ENCODE peak calls at places on chromosomes 16 and 17, in six cellular contexts. One of them, this sample, is unnamed.
A peak's percentile ranks its signal among the peaks of the same experiment; 100 is the strongest.

GRCh38 chr16:71254832-71255560 is 24.5 kb upstream of the HYDIN start:
- DNase-seq in COR-L47: no peak
- DNase-seq in ELR: no peak
- DNase-seq in A172: no peak
- DNase-seq in astrocyte of the hippocampus: no peak
- DNase-seq in NCI-H460: no peak
- DNase-seq in this sample: no peak

GRCh38 chr16:62280556-62280955 is 244.3 kb upstream of the CDH8 start:
- DNase-seq in COR-L47: no peak
- DNase-seq in ELR: no peak
- DNase-seq in A172: no peak
- DNase-seq in astrocyte of the hippocampus: no peak
- DNase-seq in NCI-H460: no peak
- DNase-seq in this sample: no peak

GRCh38 chr17:48294989-48295892 is 134.8 kb downstream of the SKAP1 start:
- DNase-seq in COR-L47: no peak
- DNase-seq in ELR: peak; percentile 73
- DNase-seq in A172: peak; percentile 43
- DNase-seq in astrocyte of the hippocampus: no peak
- DNase-seq in NCI-H460: no peak
- DNase-seq in this sample: peak; percentile 17

GRCh38 chr17:74875155-74875969 is 2.6 kb upstream of the FDXR start:
- DNase-seq in COR-L47: no peak
- DNase-seq in ELR: no peak
- DNase-seq in A172: no peak
- DNase-seq in astrocyte of the hippocampus: no peak
- DNase-seq in NCI-H460: no peak
- DNase-seq in this sample: no peak

GRCh38 chr17:78669975-78670518 is 92.9 kb upstream of the DNAH17 start:
- DNase-seq in COR-L47: no peak
- DNase-seq in ELR: no peak
- DNase-seq in A172: no peak
- DNase-seq in astrocyte of the hippocampus: no peak
- DNase-seq in NCI-H460: no peak
- DNase-seq in this sample: peak; percentile 30

GRCh38 chr16:56231-56927 is 2.8 kb downstream of the SNRNP25 start:
- DNase-seq in COR-L47: no peak
- DNase-seq in ELR: no peak
- DNase-seq in A172: no peak
- DNase-seq in astrocyte of the hippocampus: no peak
- DNase-seq in NCI-H460: no peak
- DNase-seq in this sample: no peak

GRCh38 chr16:31334934-31335333 is 20.0 kb upstream of the ITGAX start:
- DNase-seq in COR-L47: no peak
- DNase-seq in ELR: no peak
- DNase-seq in A172: no peak
- DNase-seq in astrocyte of the hippocampus: no peak
- DNase-seq in NCI-H460: no peak
- DNase-seq in this sample: no peak

GRCh38 chr16:80948886-80949502 is 57.7 kb downstream of the CMC2 start:
- DNase-seq in COR-L47: peak; percentile 0
- DNase-seq in ELR: peak; percentile 67
- DNase-seq in A172: peak; percentile 30
- DNase-seq in astrocyte of the hippocampus: no peak
- DNase-seq in NCI-H460: peak; percentile 12
- DNase-seq in this sample: peak; percentile 56

GRCh38 chr17:61862975-61863800 is at the start of gene BRIP1:
- DNase-seq in COR-L47: peak; percentile 92
- DNase-seq in ELR: peak; percentile 99
- DNase-seq in A172: peak; percentile 97
- DNase-seq in astrocyte of the hippocampus: peak; percentile 97
- DNase-seq in NCI-H460: peak; percentile 93
- DNase-seq in this sample: peak; percentile 95

GRCh38 chr17:83050651-83051422 is 28.6 kb upstream of the METRNL start:
- DNase-seq in COR-L47: no peak
- DNase-seq in ELR: no peak
- DNase-seq in A172: no peak
- DNase-seq in astrocyte of the hippocampus: no peak
- DNase-seq in NCI-H460: no peak
- DNase-seq in this sample: peak; percentile 47

GRCh38 chr17:36542755-36543154 is 2.0 kb upstream of the GGNBP2 start:
- DNase-seq in COR-L47: no peak
- DNase-seq in ELR: no peak
- DNase-seq in A172: no peak
- DNase-seq in astrocyte of the hippocampus: no peak
- DNase-seq in NCI-H460: no peak
- DNase-seq in this sample: no peak

GRCh38 chr17:61476476-61477203 is 24.4 kb downstream of the TBX4 start:
- DNase-seq in COR-L47: no peak
- DNase-seq in ELR: no peak
- DNase-seq in A172: no peak
- DNase-seq in astrocyte of the hippocampus: no peak
- DNase-seq in NCI-H460: no peak
- DNase-seq in this sample: no peak

GRCh38 chr16:50684823-50685455 is 3.8 kb upstream of the SNX20 start:
- DNase-seq in COR-L47: no peak
- DNase-seq in ELR: no peak
- DNase-seq in A172: no peak
- DNase-seq in astrocyte of the hippocampus: no peak
- DNase-seq in NCI-H460: no peak
- DNase-seq in this sample: no peak

GRCh38 chr16:30472328-30472942 is at the start of gene ITGAL:
- DNase-seq in COR-L47: no peak
- DNase-seq in ELR: no peak
- DNase-seq in A172: no peak
- DNase-seq in astrocyte of the hippocampus: no peak
- DNase-seq in NCI-H460: no peak
- DNase-seq in this sample: peak; percentile 15

GRCh38 chr16:67460961-67461360 is 20.0 kb downstream of the ATP6V0D1 start:
- DNase-seq in COR-L47: no peak
- DNase-seq in ELR: no peak
- DNase-seq in A172: no peak
- DNase-seq in astrocyte of the hippocampus: no peak
- DNase-seq in NCI-H460: no peak
- DNase-seq in this sample: no peak

GRCh38 chr17:80190716-80191115 is 20.9 kb downstream of the CARD14 start:
- DNase-seq in COR-L47: no peak
- DNase-seq in ELR: no peak
- DNase-seq in A172: no peak
- DNase-seq in astrocyte of the hippocampus: no peak
- DNase-seq in NCI-H460: no peak
- DNase-seq in this sample: no peak

GRCh38 chr16:49608095-49608494 is 234.5 kb downstream of the C16orf78 start:
- DNase-seq in COR-L47: no peak
- DNase-seq in ELR: no peak
- DNase-seq in A172: no peak
- DNase-seq in astrocyte of the hippocampus: peak; percentile 35
- DNase-seq in NCI-H460: no peak
- DNase-seq in this sample: no peak

GRCh38 chr17:77424585-77425344 is 284.0 kb downstream of the SEC14L1 start:
- DNase-seq in COR-L47: no peak
- DNase-seq in ELR: peak; percentile 86
- DNase-seq in A172: peak; percentile 86
- DNase-seq in astrocyte of the hippocampus: peak; percentile 86
- DNase-seq in NCI-H460: no peak
- DNase-seq in this sample: no peak

GRCh38 chr16:81469710-81470481 is 25.3 kb downstream of the CMIP start:
- DNase-seq in COR-L47: no peak
- DNase-seq in ELR: no peak
- DNase-seq in A172: no peak
- DNase-seq in astrocyte of the hippocampus: no peak
- DNase-seq in NCI-H460: no peak
- DNase-seq in this sample: no peak

GRCh38 chr16:29315916-29316517 is 90.5 kb downstream of the NPIPB11 start:
- DNase-seq in COR-L47: no peak
- DNase-seq in ELR: peak; percentile 6
- DNase-seq in A172: no peak
- DNase-seq in astrocyte of the hippocampus: no peak
- DNase-seq in NCI-H460: peak; percentile 17
- DNase-seq in this sample: no peak

GRCh38 chr16:22692034-22692433 is 121.9 kb upstream of the HS3ST2 start:
- DNase-seq in COR-L47: no peak
- DNase-seq in ELR: no peak
- DNase-seq in A172: no peak
- DNase-seq in astrocyte of the hippocampus: no peak
- DNase-seq in NCI-H460: no peak
- DNase-seq in this sample: no peak

GRCh38 chr17:57630736-57631135 is 114.4 kb downstream of the CCDC182 start:
- DNase-seq in COR-L47: no peak
- DNase-seq in ELR: no peak
- DNase-seq in A172: no peak
- DNase-seq in astrocyte of the hippocampus: no peak
- DNase-seq in NCI-H460: no peak
- DNase-seq in this sample: no peak

GRCh38 chr16:83233153-83233552 is 574.6 kb upstream of the HSBP1 start:
- DNase-seq in COR-L47: no peak
- DNase-seq in ELR: no peak
- DNase-seq in A172: no peak
- DNase-seq in astrocyte of the hippocampus: peak; percentile 14
- DNase-seq in NCI-H460: no peak
- DNase-seq in this sample: no peak

GRCh38 chr17:81033535-81034167 is 1.3 kb upstream of the BAIAP2 start:
- DNase-seq in COR-L47: no peak
- DNase-seq in ELR: no peak
- DNase-seq in A172: no peak
- DNase-seq in astrocyte of the hippocampus: no peak
- DNase-seq in NCI-H460: no peak
- DNase-seq in this sample: no peak

GRCh38 chr17:28956112-28956511 is 4.8 kb upstream of the PHF12 start:
- DNase-seq in COR-L47: no peak
- DNase-seq in ELR: no peak
- DNase-seq in A172: no peak
- DNase-seq in astrocyte of the hippocampus: no peak
- DNase-seq in NCI-H460: no peak
- DNase-seq in this sample: no peak

GRCh38 chr16:81489547-81490267 is 45.1 kb downstream of the CMIP start:
- DNase-seq in COR-L47: no peak
- DNase-seq in ELR: no peak
- DNase-seq in A172: no peak
- DNase-seq in astrocyte of the hippocampus: no peak
- DNase-seq in NCI-H460: no peak
- DNase-seq in this sample: no peak

GRCh38 chr17:77328823-77329740 is 188.3 kb downstream of the SEC14L1 start:
- DNase-seq in COR-L47: no peak
- DNase-seq in ELR: no peak
- DNase-seq in A172: no peak
- DNase-seq in astrocyte of the hippocampus: no peak
- DNase-seq in NCI-H460: no peak
- DNase-seq in this sample: no peak

GRCh38 chr17:80959330-80960036 is 32.2 kb upstream of the CHMP6 start:
- DNase-seq in COR-L47: peak; percentile 41
- DNase-seq in ELR: peak; percentile 45
- DNase-seq in A172: peak; percentile 94
- DNase-seq in astrocyte of the hippocampus: peak; percentile 93
- DNase-seq in NCI-H460: no peak
- DNase-seq in this sample: no peak

GRCh38 chr16:47059991-47060390 is 83.8 kb downstream of the NETO2 start:
- DNase-seq in COR-L47: no peak
- DNase-seq in ELR: no peak
- DNase-seq in A172: no peak
- DNase-seq in astrocyte of the hippocampus: no peak
- DNase-seq in NCI-H460: no peak
- DNase-seq in this sample: no peak

GRCh38 chr16:89401641-89402445 is 88.5 kb downstream of the ANKRD11 start:
- DNase-seq in COR-L47: no peak
- DNase-seq in ELR: no peak
- DNase-seq in A172: no peak
- DNase-seq in astrocyte of the hippocampus: no peak
- DNase-seq in NCI-H460: no peak
- DNase-seq in this sample: no peak